ENCODE peak calls at places on chromosomes 12 and 14, in six cellular contexts. W is HCT116, R is HepG2, J is K562, K is GM12878, N is H1. F is an unnamed sample.
A peak's percentile ranks its signal among the peaks of the same experiment; 100 is the strongest.

GRCh38 chr12:2891240-2892053 is 756 bp downstream of the TULP3 start:
- DNase-seq in J (no peak), R (peak; percentile 35), K (no peak), W (no peak), N (no peak), F (peak; percentile 72)

GRCh38 chr12:92108651-92109050 is 37.0 kb downstream of the BTG1 start:
- DNase-seq in N (no peak), W (no peak), K (no peak), J (peak; percentile 18), R (no peak), F (no peak)

GRCh38 chr12:53928054-53928879 is 10.4 kb upstream of the HOXC13 start:
- DNase-seq in J (no peak), W (no peak), R (no peak), N (no peak), K (no peak), F (no peak)

GRCh38 chr14:97838986-97839385 is 1041.8 kb downstream of the VRK1 start:
- DNase-seq in N (no peak), R (no peak), W (no peak), J (no peak), K (no peak), F (no peak)

GRCh38 chr14:75277796-75278421 is 719 bp upstream of the FOS start:
- DNase-seq in R (no peak), W (no peak), J (no peak), K (no peak), N (no peak), F (peak; percentile 78)

GRCh38 chr14:90508536-90509254 is 111.9 kb downstream of the CALM1 start:
- DNase-seq in J (no peak), N (no peak), W (no peak), R (no peak), K (no peak), F (no peak)

GRCh38 chr14:100868621-100869370 is 34.7 kb downstream of the RTL1 start:
- DNase-seq in N (no peak), J (no peak), W (no peak), R (no peak), K (no peak), F (no peak)

GRCh38 chr14:88551936-88552565 is 2.8 kb downstream of the PTPN21 start:
- DNase-seq in J (no peak), R (no peak), K (no peak), W (no peak), N (no peak), F (peak; percentile 41)

GRCh38 chr14:100578552-100578951 is 8.7 kb downstream of the BEGAIN start:
- DNase-seq in R (no peak), N (no peak), K (no peak), J (no peak), W (no peak), F (no peak)

GRCh38 chr14:29717906-29718305 is 209.7 kb downstream of the PRKD1 start:
- DNase-seq in K (no peak), W (no peak), R (no peak), J (no peak), N (no peak), F (no peak)

GRCh38 chr14:75518625-75519024 is 3.6 kb upstream of the BATF start:
- DNase-seq in N (no peak), K (no peak), R (peak; percentile 41), W (peak; percentile 12), J (peak; percentile 47), F (peak; percentile 23)

GRCh38 chr12:47102845-47103666 is 23.3 kb upstream of the AMIGO2 start:
- DNase-seq in J (no peak), W (no peak), K (no peak), N (no peak), R (no peak), F (no peak)

GRCh38 chr12:79827484-79827883 is 107.4 kb downstream of the PPP1R12A start:
- DNase-seq in N (no peak), W (no peak), K (no peak), J (no peak), R (no peak), F (no peak)

GRCh38 chr12:52735106-52735505 is 31.8 kb upstream of the KRT77 start:
- DNase-seq in R (no peak), J (no peak), W (no peak), K (no peak), N (no peak), F (no peak)

DNA sequence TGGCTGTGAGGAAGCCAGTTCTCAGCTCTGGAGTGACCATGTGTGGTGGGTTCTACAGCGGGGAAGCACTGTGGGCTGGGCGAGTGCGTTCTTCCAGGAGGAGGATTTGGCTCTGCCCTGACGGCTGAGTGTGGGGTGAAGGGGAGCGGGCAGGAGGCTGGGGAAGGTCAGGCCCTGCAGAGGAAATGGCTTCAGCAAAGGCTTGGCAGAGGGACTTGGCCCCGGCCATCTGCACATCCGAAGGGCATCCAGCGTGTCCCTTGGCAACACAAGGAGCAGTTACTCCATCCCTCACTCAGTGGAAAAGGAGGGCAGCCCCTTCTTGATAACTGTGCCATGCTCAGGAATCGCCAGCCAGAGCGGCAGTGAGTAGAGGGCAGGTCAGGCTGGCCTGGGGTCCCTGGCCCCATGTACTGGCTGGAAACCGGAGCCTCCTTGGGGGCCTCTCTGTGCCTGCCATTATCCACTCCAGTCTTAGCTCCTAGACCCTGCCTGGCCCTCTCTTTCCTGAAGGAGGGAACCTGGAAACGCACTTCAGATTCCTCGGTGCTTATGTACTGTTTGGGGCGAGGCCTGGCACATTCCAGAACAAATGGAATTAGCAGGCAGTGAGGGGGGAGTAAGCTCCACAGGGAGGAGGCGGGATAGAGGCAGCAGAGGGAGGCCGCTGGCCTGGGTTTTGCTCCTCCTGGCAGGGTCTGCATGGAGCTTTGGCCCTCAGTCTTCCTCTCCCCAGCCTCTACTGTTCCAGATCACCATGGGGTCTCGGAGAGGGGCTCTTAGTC is 133.6 kb upstream of the NCOR2 start:
- DNase-seq in J (no peak), N (no peak), W (no peak), R (no peak), K (no peak), F (peak; percentile 47)
- TF ChIP-seq MAX in J (no peak), N (no peak), W (no peak), R (no peak), K (no peak), F (no peak)

GRCh38 chr14:68781161-68782021 is 11.5 kb downstream of the ZFP36L1 start:
- DNase-seq in W (no peak), J (no peak), K (no peak), N (no peak), R (no peak), F (no peak)
- H3K9ac ChIP-seq in W (peak overlapping the region; percentile 22), J (peak overlapping the region; percentile 48), K (no peak overlapping the region), N (no peak overlapping the region), R (peak overlapping the region; percentile 69), F (no peak overlapping the region)

GRCh38 chr12:56635539-56636117 is 5.5 kb upstream of the BAZ2A start:
- DNase-seq in W (no peak), R (no peak), J (no peak), N (no peak), K (no peak), F (peak; percentile 33)
- TF ChIP-seq EZH2 in W (no peak), R (no peak), J (no peak), N (no peak), K (no peak), F (no peak)

GRCh38 chr12:113663396-113663795 is 191.7 kb upstream of the LHX5 start:
- DNase-seq in R (no peak), N (no peak), W (no peak), J (peak; percentile 79), K (no peak), F (no peak)
- TF ChIP-seq MAX in R (no peak), N (no peak), W (no peak), J (no peak), K (no peak), F (no peak)

GRCh38 chr12:6552140-6552551 is 3.7 kb downstream of the IFFO1 start:
- DNase-seq in J (no peak), W (no peak), K (no peak), N (no peak), R (no peak), F (no peak)
- H3K9ac ChIP-seq in J (no peak overlapping the region), W (no peak overlapping the region), K (no peak overlapping the region), N (no peak overlapping the region), R (no peak overlapping the region), F (no peak overlapping the region)

GRCh38 chr12:13780453-13780852 is 200.9 kb downstream of the GRIN2B start:
- DNase-seq in K (no peak), N (no peak), J (no peak), R (no peak), W (no peak), F (no peak)
- TF ChIP-seq EZH2 in K (no peak), N (no peak), J (no peak), R (no peak), W (no peak), F (no peak)

DNA sequence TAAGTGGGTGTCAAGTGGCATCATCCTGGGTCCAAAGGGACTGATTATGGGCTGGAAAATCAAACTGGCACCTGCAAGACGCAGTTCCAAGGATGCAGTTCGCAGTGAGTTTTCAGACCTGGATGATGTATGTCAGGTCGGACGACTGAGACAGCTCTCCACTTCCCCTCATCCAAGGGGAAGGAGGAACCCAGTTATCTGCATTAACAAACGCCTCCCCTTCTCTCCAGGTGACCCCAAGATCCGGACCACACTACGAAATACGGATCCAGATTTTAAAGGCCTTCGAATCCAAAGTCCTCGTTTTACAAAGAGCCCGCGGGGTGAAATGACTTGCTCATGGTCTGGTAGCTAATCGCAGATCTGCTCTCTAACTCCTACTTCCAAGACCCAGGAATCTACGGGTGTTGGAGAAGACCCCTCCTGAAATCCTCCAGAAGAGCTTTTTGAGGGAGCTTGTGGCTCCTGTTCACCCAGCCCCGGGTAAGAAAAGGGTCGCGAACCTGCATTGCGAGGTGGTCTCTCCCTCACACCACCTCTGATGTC is 460 bp upstream of the SYNE2 start:
- DNase-seq in K (no peak), R (no peak), N (no peak), W (no peak), J (no peak), F (no peak)
- TF ChIP-seq MAX in K (no peak), R (no peak), N (no peak), W (peak; percentile 9), J (no peak), F (no peak)

F was measured in endothelial cell of umbilical vein.